ENCODE peak calls at places on chromosomes 12 and 14, in four cellular contexts. T is HCT116; R is right atrium auricular region; G is Jurkat, Clone E6-1. J is an unnamed sample.

GRCh38 chr12:120872487-120872886 is 31.7 kb downstream of the SPPL3 start:
- DNase-seq in T (no peak), R (no peak), G (no peak), J (no peak)

GRCh38 chr12:56042430-56043203 is 899 bp downstream of the RPS26 start:
- DNase-seq in T (no peak), R (no peak), G (no peak), J (no peak)

GRCh38 chr14:61615743-61616523 is 79.4 kb upstream of the HIF1A start:
- DNase-seq in T (no peak), R (no peak), G (no peak), J (no peak)

GRCh38 chr14:101590062-101590461 is 28.8 kb downstream of the DIO3 start:
- DNase-seq in T (no peak), R (no peak), G (no peak), J (no peak)

GRCh38 chr12:31922341-31923062 is 36.7 kb upstream of the RESF1 start:
- DNase-seq in T (peak; percentile 18), R (no peak), G (no peak), J (no peak)

GRCh38 chr12:87848248-87848868 is 180.8 kb downstream of the C12orf50 start:
- DNase-seq in T (peak; percentile 54), R (no peak), G (peak; percentile 63), J (peak; percentile 35)

GRCh38 chr12:89469361-89469760 is 55.2 kb downstream of the GALNT4 start:
- DNase-seq in T (no peak), R (no peak), G (no peak), J (no peak)

GRCh38 chr12:31588976-31589375 is 2.0 kb downstream of the DENND5B start:
- DNase-seq in T (no peak), R (no peak), G (no peak), J (no peak)

GRCh38 chr12:108955225-108955835 is 65.5 kb downstream of the SVOP start:
- DNase-seq in T (no peak), R (no peak), G (no peak), J (no peak)

GRCh38 chr14:100747736-100748135 is 21.0 kb downstream of the DLK1 start:
- DNase-seq in T (no peak), R (no peak), G (no peak), J (no peak)

GRCh38 chr12:24705741-24706358 is 243.1 kb downstream of the BCAT1 start:
- DNase-seq in T (no peak), R (no peak), G (no peak), J (no peak)

GRCh38 chr14:61244051-61244450 is 37.1 kb downstream of the TMEM30B start:
- DNase-seq in T (no peak), R (no peak), G (no peak), J (no peak)

GRCh38 chr14:51744372-51745150 is 92.9 kb downstream of the FRMD6 start:
- DNase-seq in T (no peak), R (no peak), G (no peak), J (no peak)

GRCh38 chr14:90625445-90625844 is 190.8 kb downstream of the TTC7B start:
- DNase-seq in T (no peak), R (no peak), G (no peak), J (no peak)

GRCh38 chr14:103679351-103679750 is 35.9 kb downstream of the XRCC3 start:
- DNase-seq in T (peak; percentile 3), R (no peak), G (peak; percentile 53), J (peak; percentile 58)

GRCh38 chr12:53809005-53809404 is 57.2 kb upstream of the CISTR start:
- DNase-seq in T (no peak), R (no peak), G (no peak), J (no peak)

GRCh38 chr14:104292084-104292970 is 153.9 kb downstream of the KIF26A start:
- DNase-seq in T (no peak), R (no peak), G (no peak), J (no peak)

GRCh38 chr12:60819794-60820193 is 1224.0 kb downstream of the SLC16A7 start:
- DNase-seq in T (no peak), R (no peak), G (no peak), J (no peak)

GRCh38 chr14:61091657-61092273 is 110.7 kb downstream of the SLC38A6 start:
- DNase-seq in T (no peak), R (no peak), G (no peak), J (no peak)

GRCh38 chr14:65210118-65210826 is 108.0 kb upstream of the MAX start:
- DNase-seq in T (no peak), R (no peak), G (peak; percentile 28), J (no peak)

GRCh38 chr12:47349770-47350408 is 270.1 kb upstream of the AMIGO2 start:
- DNase-seq in T (no peak), R (no peak), G (peak; percentile 30), J (no peak)

GRCh38 chr14:87449016-87449415 is 544.0 kb downstream of the GALC start:
- DNase-seq in T (no peak), R (no peak), G (no peak), J (no peak)

GRCh38 chr12:25979563-25979962 is 21.1 kb downstream of the RASSF8 start:
- DNase-seq in T (no peak), R (no peak), G (no peak), J (no peak)

GRCh38 chr12:104459556-104459909 is 2.8 kb downstream of the CHST11 start:
- DNase-seq in T (no peak), R (no peak), G (no peak), J (no peak)

GRCh38 chr12:104458645-104459555 is 2.2 kb downstream of the CHST11 start:
- DNase-seq in T (no peak), R (no peak), G (no peak), J (peak; percentile 40)

GRCh38 chr12:104462325-104462724 is 5.6 kb downstream of the CHST11 start:
- DNase-seq in T (no peak), R (no peak), G (no peak), J (no peak)

GRCh38 chr12:104460973-104461693 is 4.4 kb downstream of the CHST11 start:
- DNase-seq in T (no peak), R (no peak), G (peak; percentile 73), J (no peak)

GRCh38 chr12:104460041-104460757 is 3.5 kb downstream of the CHST11 start:
- DNase-seq in T (no peak), R (no peak), G (no peak), J (no peak)
- H3K4me3 ChIP-seq in T (no peak overlapping the region), R (no peak overlapping the region), G (peak overlapping the region; percentile 95), J (no peak overlapping the region)

DNA sequence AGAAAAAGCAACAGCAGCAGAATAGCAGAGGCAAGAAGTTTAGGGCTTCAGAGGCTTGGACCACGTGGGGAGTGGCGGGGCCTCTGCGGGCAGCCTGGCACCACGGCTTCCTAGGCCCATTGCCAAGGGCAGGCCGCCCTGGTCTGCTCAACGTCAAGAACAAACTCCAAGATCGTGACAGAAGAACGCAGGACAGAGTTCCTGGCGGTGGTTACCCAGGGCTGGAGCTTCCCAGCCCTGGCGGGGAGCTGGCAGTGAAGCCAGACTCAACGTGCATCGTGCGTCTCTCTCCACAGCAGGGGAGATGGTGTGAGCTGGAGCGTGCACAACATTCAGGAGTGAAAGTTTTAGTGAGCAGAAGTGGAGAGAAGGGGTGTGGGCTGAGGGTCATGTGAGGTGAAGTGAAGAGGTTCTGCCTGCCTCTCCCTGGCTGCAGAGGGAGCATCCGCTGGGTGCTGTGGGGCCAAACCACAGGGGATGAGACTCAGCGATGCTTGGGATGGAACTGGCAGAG is 13.9 kb upstream of the CACNA2D4 start:
- DNase-seq in T (no peak), R (peak; percentile 65), G (no peak), J (no peak)
- H3K4me3 ChIP-seq in T (no peak overlapping the region), R (no peak overlapping the region), G (no peak overlapping the region), J (no peak overlapping the region)

GRCh38 chr12:27970391-27970980 is 2.0 kb downstream of the PTHLH start:
- DNase-seq in T (no peak), R (no peak), G (no peak), J (no peak)
- H3K4me3 ChIP-seq in T (no peak overlapping the region), R (peak overlapping the region; percentile 54), G (no peak overlapping the region), J (peak overlapping the region; percentile 37)

GRCh38 chr14:55071870-55072640 is 20.6 kb downstream of the MAPK1IP1L start:
- DNase-seq in T (no peak), R (no peak), G (no peak), J (no peak)
- H3K4me3 ChIP-seq in T (no peak overlapping the region), R (peak overlapping the region; percentile 9), G (no peak overlapping the region), J (no peak overlapping the region)

J was measured in HAP-1.